ENCODE peak calls at places on chromosomes 16 and 17, in seven cellular contexts. S is trophoblast cell, W is neuronal stem cell, T is IMR-90, F is mesendoderm, V is H1, C is mesenchymal stem cell. U is an unnamed sample.

GRCh38 chr17:55734128-55734781 is 11.6 kb upstream of the TMEM100 start:
- DNase-seq in C (peak), V (no peak), S (no peak), F (peak), W (no peak), T (peak), U (peak)

GRCh38 chr17:66304304-66305174 is 2.1 kb downstream of the PRKCA start:
- DNase-seq in F (peak), C (peak), T (no peak), V (no peak), W (peak), S (no peak), U (peak)

GRCh38 chr17:57524790-57525543 is 220.1 kb downstream of the CCDC182 start:
- DNase-seq in T (no peak), F (no peak), W (no peak), S (no peak), C (no peak), V (no peak), U (no peak)

GRCh38 chr17:69761011-69761410 is 314.0 kb upstream of the KCNJ16 start:
- DNase-seq in F (no peak), W (no peak), V (no peak), T (peak), C (peak), S (peak), U (no peak)

GRCh38 chr17:7317161-7317803 is 2.1 kb upstream of the GPS2 start:
- DNase-seq in T (no peak), V (no peak), W (no peak), S (no peak), C (no peak), F (no peak), U (no peak)

GRCh38 chr16:53829186-53829747 is 125.3 kb downstream of the FTO start:
- DNase-seq in T (peak), W (no peak), S (no peak), V (no peak), C (no peak), F (no peak), U (no peak)

GRCh38 chr17:55454906-55455474 is 33.4 kb upstream of the MMD start:
- DNase-seq in W (no peak), F (no peak), T (peak), S (peak), C (peak), V (no peak), U (no peak)

GRCh38 chr17:35344262-35344661 is 29.2 kb downstream of the SLFN11 start:
- DNase-seq in V (no peak), T (no peak), F (no peak), S (no peak), C (no peak), W (no peak), U (no peak)

GRCh38 chr17:55726440-55726839 is 3.8 kb upstream of the TMEM100 start:
- DNase-seq in F (no peak), C (peak), S (no peak), W (no peak), T (peak), V (no peak), U (no peak)

GRCh38 chr17:28285965-28286364 is 33.0 kb upstream of the TMEM97 start:
- DNase-seq in T (no peak), W (no peak), S (no peak), F (no peak), V (no peak), C (no peak), U (no peak)

GRCh38 chr17:57902800-57903759 is 52.1 kb downstream of the CUEDC1 start:
- DNase-seq in W (no peak), V (no peak), T (peak), F (no peak), C (peak), S (peak), U (no peak)

GRCh38 chr16:21163576-21163975 is 5.1 kb downstream of the LDAF1 start:
- DNase-seq in F (no peak), W (no peak), C (no peak), V (no peak), T (no peak), S (no peak), U (no peak)

GRCh38 chr16:50638816-50639670 is 42.1 kb downstream of the SNX20 start:
- DNase-seq in T (no peak), F (no peak), S (no peak), C (no peak), W (no peak), V (no peak), U (no peak)

DNA sequence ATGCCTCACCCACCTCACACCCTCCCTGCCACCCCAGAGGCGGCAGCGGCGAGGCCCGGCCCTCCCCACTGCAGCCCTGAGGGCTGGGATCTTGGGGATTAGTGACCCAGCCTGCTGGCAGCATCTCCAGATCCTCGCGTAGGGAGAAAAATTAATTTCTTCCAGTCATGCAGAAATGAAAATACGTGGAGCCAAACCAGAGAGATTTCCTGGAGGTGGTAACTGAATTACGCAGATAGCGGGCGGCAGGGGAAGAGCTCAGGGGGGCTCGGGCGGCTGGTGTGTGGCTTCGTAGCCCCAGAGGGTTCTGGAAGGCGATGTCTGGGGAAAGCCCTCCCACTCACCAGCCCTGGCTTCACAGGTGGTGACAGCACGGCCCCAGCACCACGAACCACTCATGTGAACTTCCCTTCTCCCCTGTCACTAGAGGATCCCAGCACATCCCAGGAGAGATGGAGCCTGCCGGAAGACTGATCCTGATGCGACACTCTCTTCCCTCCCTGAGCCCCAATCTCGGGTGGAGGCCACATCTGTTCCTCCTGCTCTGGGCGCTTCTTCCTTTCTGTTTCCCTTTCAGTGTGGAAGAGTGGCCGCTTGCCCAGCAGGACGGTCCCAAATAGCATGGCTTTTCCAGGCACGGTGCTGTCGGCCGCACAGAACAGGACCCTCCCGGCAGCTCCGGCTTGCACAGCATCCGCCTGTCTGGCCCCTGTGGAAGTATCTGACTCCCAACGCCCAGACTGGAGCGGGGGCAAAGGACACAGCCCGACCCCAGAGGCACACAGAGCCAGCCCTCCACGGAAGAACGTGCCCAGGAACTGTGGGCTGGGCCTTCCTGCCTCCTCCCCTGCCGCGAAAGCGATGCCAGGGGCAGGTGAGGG is 37.8 kb downstream of the CBFA2T3 start:
- DNase-seq in T (no peak), F (no peak), W (no peak), V (no peak), C (no peak), S (no peak), U (no peak)
- H3K27ac ChIP-seq in T (no peak), F (no peak), W (no peak), V (no peak), C (no peak), S (no peak), U (no peak)

GRCh38 chr17:40087049-40087794 is 13.2 kb downstream of the NR1D1 start:
- DNase-seq in C (no peak), F (no peak), W (no peak), T (no peak), S (no peak), V (no peak), U (no peak)

GRCh38 chr17:40086150-40087044 is 14.0 kb downstream of the NR1D1 start:
- DNase-seq in S (no peak), T (no peak), F (peak), V (peak), C (peak), W (no peak), U (peak)

GRCh38 chr17:40087903-40088718 is 12.3 kb downstream of the NR1D1 start:
- DNase-seq in C (no peak), W (no peak), F (no peak), S (no peak), V (no peak), T (no peak), U (no peak)

GRCh38 chr17:40089085-40089895 is 11.1 kb downstream of the NR1D1 start:
- DNase-seq in C (no peak), V (no peak), T (no peak), W (no peak), F (no peak), S (no peak), U (no peak)

GRCh38 chr17:40084477-40084876 is 15.9 kb downstream of the NR1D1 start:
- DNase-seq in S (no peak), V (no peak), W (no peak), C (no peak), T (no peak), F (no peak), U (no peak)
- H3K18ac ChIP-seq in S (no peak), V (no peak), W (no peak), C (no peak), T (no peak), F (no peak), U (no peak)

DNA sequence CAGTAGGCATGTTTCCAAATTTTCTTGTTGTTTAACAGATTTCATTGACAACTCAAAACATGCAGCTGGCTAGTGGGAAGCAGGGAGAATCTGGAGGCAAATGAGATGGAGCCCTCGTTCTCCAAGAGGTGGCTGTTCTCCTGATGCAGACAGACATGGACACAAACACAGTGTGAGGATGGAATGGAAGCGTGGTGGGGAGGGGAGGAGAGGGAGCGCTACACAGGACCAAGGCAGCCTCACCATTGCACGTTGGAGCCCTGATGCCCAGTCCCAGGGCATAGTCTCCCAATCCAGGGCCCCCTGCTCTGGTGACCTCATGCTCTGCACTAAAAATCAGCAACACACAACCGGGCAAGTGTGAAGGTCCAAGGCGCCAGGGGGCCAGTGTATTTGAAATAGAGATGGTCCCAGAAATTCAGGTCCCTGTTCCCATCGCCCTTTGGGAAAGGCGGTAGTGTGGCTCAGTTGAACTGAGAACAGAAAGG is 31.6 kb downstream of the SMARCE1 start:
- DNase-seq in F (no peak), V (no peak), S (no peak), C (no peak), T (no peak), W (no peak), U (no peak)
- H2BK120ac ChIP-seq in F (no peak), V (no peak), S (no peak), C (no peak), T (no peak), W (no peak), U (no peak)

GRCh38 chr16:2512920-2513404 is 790 bp upstream of the ATP6V0C start:
- DNase-seq in W (no peak), T (no peak), F (peak), C (no peak), S (no peak), V (peak), U (peak)

GRCh38 chr16:2513405-2514332 is at the start of gene ATP6V0C:
- DNase-seq in V (peak), T (peak), F (peak), C (peak), W (peak), S (peak), U (peak)

GRCh38 chr16:2516391-2517240 is 2.9 kb downstream of the ATP6V0C start:
- DNase-seq in S (no peak), F (no peak), W (no peak), V (no peak), T (peak), C (peak), U (no peak)

GRCh38 chr16:2514333-2515179 is 804 bp downstream of the ATP6V0C start:
- DNase-seq in F (peak), V (no peak), W (no peak), S (peak), T (no peak), C (no peak), U (peak)

GRCh38 chr16:2515180-2515803 is 1.5 kb downstream of the ATP6V0C start:
- DNase-seq in S (no peak), V (no peak), C (peak), T (no peak), W (no peak), F (no peak), U (no peak)
- H3K27ac ChIP-seq in S (peak), V (peak), C (peak), T (peak), W (no peak), F (no peak), U (no peak)

DNA sequence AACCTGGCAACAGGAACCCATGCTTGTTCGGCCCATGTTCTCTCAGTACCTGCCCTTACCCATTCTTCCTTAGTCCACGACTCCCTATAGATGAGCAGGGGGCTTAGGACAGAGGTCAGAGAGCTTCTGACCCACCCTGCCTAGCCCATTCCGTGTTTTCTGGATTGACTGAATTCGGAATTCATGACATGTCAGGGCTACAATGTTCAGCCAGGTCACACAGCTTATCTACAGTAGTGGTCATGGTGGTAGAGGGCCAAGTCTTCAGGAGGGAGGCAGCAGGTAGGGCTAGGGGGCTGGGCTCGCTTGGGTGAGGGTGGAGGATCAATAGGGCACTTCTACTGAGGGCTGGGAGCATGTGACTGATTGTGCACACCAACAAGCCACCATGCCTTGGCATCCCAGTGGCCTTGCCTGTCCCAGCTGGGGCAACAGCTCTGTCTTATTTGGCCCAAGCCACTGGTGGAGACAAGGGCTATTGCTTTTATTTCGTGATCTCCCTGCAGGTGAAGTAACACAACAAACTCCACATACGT is 3.1 kb downstream of the HEXIM2 start:
- DNase-seq in V (no peak), W (no peak), F (no peak), S (no peak), T (no peak), C (no peak), U (no peak)
- H3K18ac ChIP-seq in V (no peak), W (no peak), F (no peak), S (no peak), T (no peak), C (peak), U (no peak)

GRCh38 chr17:11643851-11644250 is 45.6 kb downstream of the DNAH9 start:
- DNase-seq in T (no peak), S (peak), F (no peak), C (no peak), W (no peak), V (no peak), U (no peak)

GRCh38 chr17:11642655-11643054 is 44.4 kb downstream of the DNAH9 start:
- DNase-seq in T (no peak), V (no peak), W (no peak), C (no peak), F (no peak), S (no peak), U (no peak)

GRCh38 chr17:11641521-11642275 is 43.4 kb downstream of the DNAH9 start:
- DNase-seq in F (no peak), S (no peak), V (no peak), W (no peak), T (no peak), C (no peak), U (no peak)

GRCh38 chr17:11644265-11645212 is 46.3 kb downstream of the DNAH9 start:
- DNase-seq in T (peak), C (peak), V (peak), S (peak), W (peak), F (peak), U (peak)

GRCh38 chr17:11645426-11645825 is 47.2 kb downstream of the DNAH9 start:
- DNase-seq in C (no peak), F (no peak), V (no peak), W (no peak), S (no peak), T (no peak), U (no peak)
- H2BK120ac ChIP-seq in C (no peak), F (no peak), V (no peak), W (no peak), S (no peak), T (no peak), U (no peak)

GRCh38 chr17:81911277-81911961 is at the start of gene PCYT2:
- DNase-seq in C (peak), V (peak), T (peak), S (peak), F (peak), W (peak), U (peak)

GRCh38 chr17:81909231-81909630 is 2.0 kb downstream of the PCYT2 start:
- DNase-seq in S (no peak), V (no peak), F (no peak), W (no peak), C (no peak), T (no peak), U (no peak)

GRCh38 chr17:81909966-81910839 is 996 bp downstream of the PCYT2 start:
- DNase-seq in S (no peak), C (peak), V (no peak), T (no peak), W (no peak), F (peak), U (no peak)

GRCh38 chr17:81911969-81912368 is 770 bp upstream of the PCYT2 start:
- DNase-seq in C (no peak), F (no peak), T (no peak), S (no peak), W (no peak), V (no peak), U (no peak)

DNA sequence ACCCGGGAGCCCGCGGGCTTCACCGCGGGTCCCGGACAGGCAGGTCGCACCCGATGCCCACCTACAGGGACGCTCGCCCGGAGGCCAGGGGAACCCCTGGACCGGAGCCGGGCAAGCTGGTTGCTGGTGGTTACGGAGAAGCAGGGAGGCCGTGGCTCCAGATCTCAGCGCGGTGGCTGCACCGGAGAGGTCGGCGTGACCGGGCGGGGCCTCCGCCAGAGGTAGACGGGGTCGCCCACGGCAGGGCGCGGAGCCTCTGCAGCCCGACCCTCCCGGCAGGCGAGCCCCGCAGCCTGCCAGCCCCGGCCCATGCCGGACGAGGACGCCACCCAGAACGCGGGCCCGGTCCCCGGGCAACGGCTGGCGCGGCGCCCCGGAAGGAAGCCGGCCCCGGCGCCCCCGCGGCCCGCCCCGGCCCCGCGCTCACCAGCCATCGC is 341 bp downstream of the PCYT2 start:
- DNase-seq in W (no peak), S (no peak), V (no peak), F (no peak), C (no peak), T (no peak), U (no peak)
- H3K27ac ChIP-seq in W (no peak), S (peak), V (no peak), F (no peak), C (no peak), T (peak), U (no peak)

GRCh38 chr17:63082952-63083351 is 116.9 kb downstream of the TANC2 start:
- DNase-seq in F (peak), V (no peak), C (peak), W (no peak), S (no peak), T (peak), U (no peak)
- H3K18ac ChIP-seq in F (no peak), V (no peak), C (no peak), W (no peak), S (no peak), T (no peak), U (no peak)

DNA sequence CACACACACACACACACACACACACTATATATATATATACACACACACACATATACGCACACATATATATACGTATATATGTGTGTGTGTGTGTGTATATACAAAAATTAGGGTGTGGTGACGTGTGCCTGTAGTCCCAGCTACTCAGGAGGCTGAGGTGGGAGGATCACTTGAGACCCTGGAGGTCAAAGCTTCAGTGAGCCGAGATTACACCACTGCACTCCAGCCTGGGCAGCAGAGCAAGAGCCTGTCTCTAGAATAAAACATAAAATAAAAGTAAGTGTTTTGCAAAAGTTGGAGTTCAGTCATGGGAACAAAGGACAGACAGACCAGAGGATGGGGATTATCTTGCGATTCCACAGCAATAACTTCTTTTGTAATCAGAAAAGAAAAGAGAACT is 10.8 kb downstream of the NUPR1 start:
- DNase-seq in C (no peak), T (no peak), W (no peak), S (no peak), F (no peak), V (no peak), U (no peak)
- H2BK120ac ChIP-seq in C (no peak), T (no peak), W (no peak), S (peak), F (no peak), V (no peak), U (no peak)

U was measured in H9.